ENCODE peak calls at places on chromosomes 4 and X, in seven cellular contexts. P, S, G, M, Y, A and D are unnamed samples.

GRCh38 chr4:39062094-39062493 is at the start of gene KLHL5:
- DNase-seq in P (no peak), A (no peak), Y (no peak), G (no peak), S (no peak), M (no peak), D (no peak)

GRCh38 chr4:4673070-4673469 is 131.2 kb upstream of the STX18 start:
- DNase-seq in P (peak; percentile 69), A (peak; percentile 29), S (no peak), G (no peak), M (no peak), Y (no peak), D (no peak)

GRCh38 chrX:32894679-32895078 is 316.7 kb downstream of the DMD start:
- DNase-seq in A (no peak), P (no peak), Y (no peak), M (no peak), S (no peak), G (no peak), D (no peak)

GRCh38 chrX:154064637-154065435 is 32.7 kb downstream of the MECP2 start:
- DNase-seq in M (peak; percentile 55), Y (no peak), A (no peak), S (no peak), P (no peak), G (no peak), D (no peak)

GRCh38 chrX:27815209-27815608 is 7.4 kb downstream of the MAGEB10 start:
- DNase-seq in M (no peak), A (no peak), S (no peak), P (no peak), Y (no peak), G (no peak), D (no peak)

GRCh38 chrX:65502618-65503017 is 32.0 kb downstream of the LAS1L start:
- DNase-seq in S (no peak), M (no peak), G (no peak), Y (no peak), P (no peak), A (no peak), D (peak; percentile 53)

GRCh38 chrX:128616933-128617332 is 564.7 kb upstream of the ACTRT1 start:
- DNase-seq in M (no peak), S (no peak), Y (no peak), P (no peak), G (no peak), A (no peak), D (no peak)

GRCh38 chr4:121658125-121658524 is 38.7 kb downstream of the ANXA5 start:
- DNase-seq in Y (no peak), G (no peak), M (no peak), S (no peak), P (no peak), A (no peak), D (no peak)